ENCODE peak calls at places on chromosomes 5 and 9, in ten cellular contexts. One of them, this sample, is unnamed.

GRCh38 chr5:82367930-82368329 is 89.8 kb upstream of the RPS23 start:
- DNase-seq in tibial nerve: no peak
- DNase-seq in uterus: no peak
- DNase-seq in HFF-Myc: no peak
- DNase-seq in left lung: no peak
- DNase-seq in gastrocnemius medialis: no peak
- DNase-seq in fibroblast of pulmonary artery: no peak
- DNase-seq in heart left ventricle: no peak
- DNase-seq in AG10803: no peak
- DNase-seq in NB4: no peak
- DNase-seq in this sample: no peak

GRCh38 chr5:150640311-150641005 is at the start of gene SYNPO:
- DNase-seq in tibial nerve: peak; percentile 74
- DNase-seq in uterus: peak; percentile 92
- DNase-seq in HFF-Myc: no peak
- DNase-seq in left lung: no peak
- DNase-seq in gastrocnemius medialis: peak; percentile 78
- DNase-seq in fibroblast of pulmonary artery: peak; percentile 99
- DNase-seq in heart left ventricle: peak; percentile 88
- DNase-seq in AG10803: peak; percentile 93
- DNase-seq in NB4: peak; percentile 83
- DNase-seq in this sample: peak; percentile 79

GRCh38 chr5:132464155-132464939 is 26.2 kb downstream of the IRF1 start:
- DNase-seq in tibial nerve: no peak
- DNase-seq in uterus: peak; percentile 13
- DNase-seq in HFF-Myc: no peak
- DNase-seq in left lung: no peak
- DNase-seq in gastrocnemius medialis: no peak
- DNase-seq in fibroblast of pulmonary artery: no peak
- DNase-seq in heart left ventricle: no peak
- DNase-seq in AG10803: peak; percentile 43
- DNase-seq in NB4: peak; percentile 47
- DNase-seq in this sample: no peak

GRCh38 chr9:11190719-11191118 is 577.9 kb upstream of the PTPRD start:
- DNase-seq in tibial nerve: no peak
- DNase-seq in uterus: no peak
- DNase-seq in HFF-Myc: no peak
- DNase-seq in left lung: no peak
- DNase-seq in gastrocnemius medialis: no peak
- DNase-seq in fibroblast of pulmonary artery: no peak
- DNase-seq in heart left ventricle: no peak
- DNase-seq in AG10803: no peak
- DNase-seq in NB4: no peak
- DNase-seq in this sample: no peak

GRCh38 chr9:70947086-70947485 is 174.3 kb downstream of the TRPM3 start:
- DNase-seq in tibial nerve: no peak
- DNase-seq in uterus: no peak
- DNase-seq in HFF-Myc: no peak
- DNase-seq in left lung: no peak
- DNase-seq in gastrocnemius medialis: no peak
- DNase-seq in fibroblast of pulmonary artery: no peak
- DNase-seq in heart left ventricle: no peak
- DNase-seq in AG10803: peak; percentile 20
- DNase-seq in NB4: no peak
- DNase-seq in this sample: no peak

GRCh38 chr9:80509358-80509757 is 937.6 kb downstream of the TLE4 start:
- DNase-seq in tibial nerve: no peak
- DNase-seq in uterus: no peak
- DNase-seq in HFF-Myc: no peak
- DNase-seq in left lung: no peak
- DNase-seq in gastrocnemius medialis: no peak
- DNase-seq in fibroblast of pulmonary artery: no peak
- DNase-seq in heart left ventricle: no peak
- DNase-seq in AG10803: no peak
- DNase-seq in NB4: no peak
- DNase-seq in this sample: no peak

GRCh38 chr9:69412741-69413150 is 87.7 kb downstream of the ENTREP1 start:
- DNase-seq in tibial nerve: no peak
- DNase-seq in uterus: peak; percentile 52
- DNase-seq in HFF-Myc: peak; percentile 31
- DNase-seq in left lung: no peak
- DNase-seq in gastrocnemius medialis: peak; percentile 76
- DNase-seq in fibroblast of pulmonary artery: peak; percentile 77
- DNase-seq in heart left ventricle: peak; percentile 80
- DNase-seq in AG10803: peak; percentile 69
- DNase-seq in NB4: peak; percentile 6
- DNase-seq in this sample: no peak

GRCh38 chr9:2157277-2158105 is 142.3 kb downstream of the SMARCA2 start:
- DNase-seq in tibial nerve: no peak
- DNase-seq in uterus: peak; percentile 34
- DNase-seq in HFF-Myc: peak; percentile 46
- DNase-seq in left lung: peak; percentile 57
- DNase-seq in gastrocnemius medialis: peak; percentile 76
- DNase-seq in fibroblast of pulmonary artery: peak; percentile 58
- DNase-seq in heart left ventricle: peak; percentile 65
- DNase-seq in AG10803: peak; percentile 57
- DNase-seq in NB4: peak; percentile 62
- DNase-seq in this sample: no peak

GRCh38 chr5:139867109-139867508 is 71.5 kb downstream of the PSD2 start:
- DNase-seq in tibial nerve: no peak
- DNase-seq in uterus: no peak
- DNase-seq in HFF-Myc: no peak
- DNase-seq in left lung: no peak
- DNase-seq in gastrocnemius medialis: no peak
- DNase-seq in fibroblast of pulmonary artery: no peak
- DNase-seq in heart left ventricle: no peak
- DNase-seq in AG10803: no peak
- DNase-seq in NB4: no peak
- DNase-seq in this sample: no peak

GRCh38 chr5:171612749-171613148 is 172.9 kb upstream of the SMIM23 start:
- DNase-seq in tibial nerve: no peak
- DNase-seq in uterus: no peak
- DNase-seq in HFF-Myc: no peak
- DNase-seq in left lung: no peak
- DNase-seq in gastrocnemius medialis: no peak
- DNase-seq in fibroblast of pulmonary artery: no peak
- DNase-seq in heart left ventricle: no peak
- DNase-seq in AG10803: no peak
- DNase-seq in NB4: no peak
- DNase-seq in this sample: no peak

GRCh38 chr5:142495561-142495960 is 170.7 kb upstream of the SPRY4 start:
- DNase-seq in tibial nerve: no peak
- DNase-seq in uterus: no peak
- DNase-seq in HFF-Myc: no peak
- DNase-seq in left lung: no peak
- DNase-seq in gastrocnemius medialis: no peak
- DNase-seq in fibroblast of pulmonary artery: no peak
- DNase-seq in heart left ventricle: no peak
- DNase-seq in AG10803: peak; percentile 68
- DNase-seq in NB4: no peak
- DNase-seq in this sample: no peak

GRCh38 chr5:142494119-142494518 is 169.3 kb upstream of the SPRY4 start:
- DNase-seq in tibial nerve: no peak
- DNase-seq in uterus: no peak
- DNase-seq in HFF-Myc: no peak
- DNase-seq in left lung: no peak
- DNase-seq in gastrocnemius medialis: no peak
- DNase-seq in fibroblast of pulmonary artery: no peak
- DNase-seq in heart left ventricle: no peak
- DNase-seq in AG10803: no peak
- DNase-seq in NB4: no peak
- DNase-seq in this sample: no peak

GRCh38 chr5:142491260-142491659 is 166.4 kb upstream of the SPRY4 start:
- DNase-seq in tibial nerve: no peak
- DNase-seq in uterus: no peak
- DNase-seq in HFF-Myc: no peak
- DNase-seq in left lung: no peak
- DNase-seq in gastrocnemius medialis: no peak
- DNase-seq in fibroblast of pulmonary artery: no peak
- DNase-seq in heart left ventricle: no peak
- DNase-seq in AG10803: no peak
- DNase-seq in NB4: no peak
- DNase-seq in this sample: no peak

GRCh38 chr5:142492781-142493281 is 168.0 kb upstream of the SPRY4 start:
- DNase-seq in tibial nerve: peak; percentile 19
- DNase-seq in uterus: no peak
- DNase-seq in HFF-Myc: no peak
- DNase-seq in left lung: no peak
- DNase-seq in gastrocnemius medialis: no peak
- DNase-seq in fibroblast of pulmonary artery: peak; percentile 88
- DNase-seq in heart left ventricle: no peak
- DNase-seq in AG10803: peak; percentile 40
- DNase-seq in NB4: no peak
- DNase-seq in this sample: no peak

GRCh38 chr5:142491679-142492078 is 166.9 kb upstream of the SPRY4 start:
- DNase-seq in tibial nerve: no peak
- DNase-seq in uterus: no peak
- DNase-seq in HFF-Myc: no peak
- DNase-seq in left lung: no peak
- DNase-seq in gastrocnemius medialis: no peak
- DNase-seq in fibroblast of pulmonary artery: no peak
- DNase-seq in heart left ventricle: no peak
- DNase-seq in AG10803: no peak
- DNase-seq in NB4: no peak
- DNase-seq in this sample: no peak
- H3K4me3 ChIP-seq in tibial nerve: no peak overlapping the region
- H3K4me3 ChIP-seq in uterus: no peak overlapping the region
- H3K4me3 ChIP-seq in HFF-Myc: no peak overlapping the region
- H3K4me3 ChIP-seq in left lung: no peak overlapping the region
- H3K4me3 ChIP-seq in gastrocnemius medialis: no peak overlapping the region
- H3K4me3 ChIP-seq in fibroblast of pulmonary artery: no peak overlapping the region
- H3K4me3 ChIP-seq in heart left ventricle: no peak overlapping the region
- H3K4me3 ChIP-seq in AG10803: no peak overlapping the region
- H3K4me3 ChIP-seq in NB4: no peak overlapping the region
- H3K4me3 ChIP-seq in this sample: no peak overlapping the region

GRCh38 chr9:37206121-37206620 is 85.8 kb downstream of the ZCCHC7 start:
- DNase-seq in tibial nerve: no peak
- DNase-seq in uterus: no peak
- DNase-seq in HFF-Myc: no peak
- DNase-seq in left lung: no peak
- DNase-seq in gastrocnemius medialis: no peak
- DNase-seq in fibroblast of pulmonary artery: no peak
- DNase-seq in heart left ventricle: no peak
- DNase-seq in AG10803: no peak
- DNase-seq in NB4: no peak
- DNase-seq in this sample: no peak
- TF ChIP-seq CTCF in tibial nerve: no peak
- TF ChIP-seq CTCF in uterus: no peak
- TF ChIP-seq CTCF in HFF-Myc: no peak
- TF ChIP-seq CTCF in left lung: no peak
- TF ChIP-seq CTCF in gastrocnemius medialis: no peak
- TF ChIP-seq CTCF in fibroblast of pulmonary artery: no peak
- TF ChIP-seq CTCF in heart left ventricle: no peak
- TF ChIP-seq CTCF in AG10803: no peak
- TF ChIP-seq CTCF in NB4: no peak
- TF ChIP-seq CTCF in this sample: no peak

GRCh38 chr9:26054600-26055516 is 376.6 kb upstream of the TUSC1 start:
- DNase-seq in tibial nerve: no peak
- DNase-seq in uterus: no peak
- DNase-seq in HFF-Myc: no peak
- DNase-seq in left lung: no peak
- DNase-seq in gastrocnemius medialis: no peak
- DNase-seq in fibroblast of pulmonary artery: peak; percentile 3
- DNase-seq in heart left ventricle: no peak
- DNase-seq in AG10803: peak; percentile 65
- DNase-seq in NB4: no peak
- DNase-seq in this sample: no peak
- H3K4me3 ChIP-seq in tibial nerve: no peak overlapping the region
- H3K4me3 ChIP-seq in uterus: no peak overlapping the region
- H3K4me3 ChIP-seq in HFF-Myc: no peak overlapping the region
- H3K4me3 ChIP-seq in left lung: no peak overlapping the region
- H3K4me3 ChIP-seq in gastrocnemius medialis: no peak overlapping the region
- H3K4me3 ChIP-seq in fibroblast of pulmonary artery: no peak overlapping the region
- H3K4me3 ChIP-seq in heart left ventricle: no peak overlapping the region
- H3K4me3 ChIP-seq in AG10803: no peak overlapping the region
- H3K4me3 ChIP-seq in NB4: no peak overlapping the region
- H3K4me3 ChIP-seq in this sample: no peak overlapping the region

GRCh38 chr9:121713400-121714070 is 62.1 kb downstream of the DAB2IP start:
- DNase-seq in tibial nerve: no peak
- DNase-seq in uterus: no peak
- DNase-seq in HFF-Myc: no peak
- DNase-seq in left lung: no peak
- DNase-seq in gastrocnemius medialis: no peak
- DNase-seq in fibroblast of pulmonary artery: no peak
- DNase-seq in heart left ventricle: no peak
- DNase-seq in AG10803: no peak
- DNase-seq in NB4: no peak
- DNase-seq in this sample: no peak
- TF ChIP-seq CTCF in tibial nerve: no peak
- TF ChIP-seq CTCF in uterus: no peak
- TF ChIP-seq CTCF in HFF-Myc: no peak
- TF ChIP-seq CTCF in left lung: no peak
- TF ChIP-seq CTCF in gastrocnemius medialis: no peak
- TF ChIP-seq CTCF in fibroblast of pulmonary artery: no peak
- TF ChIP-seq CTCF in heart left ventricle: no peak
- TF ChIP-seq CTCF in AG10803: no peak
- TF ChIP-seq CTCF in NB4: no peak
- TF ChIP-seq CTCF in this sample: no peak

GRCh38 chr5:168314735-168315411 is 23.4 kb downstream of the WWC1 start:
- DNase-seq in tibial nerve: no peak
- DNase-seq in uterus: no peak
- DNase-seq in HFF-Myc: peak; percentile 52
- DNase-seq in left lung: peak; percentile 87
- DNase-seq in gastrocnemius medialis: no peak
- DNase-seq in fibroblast of pulmonary artery: peak; percentile 84
- DNase-seq in heart left ventricle: no peak
- DNase-seq in AG10803: peak; percentile 96
- DNase-seq in NB4: no peak
- DNase-seq in this sample: peak; percentile 94
- H3K4me3 ChIP-seq in tibial nerve: no peak overlapping the region
- H3K4me3 ChIP-seq in uterus: no peak overlapping the region
- H3K4me3 ChIP-seq in HFF-Myc: no peak overlapping the region
- H3K4me3 ChIP-seq in left lung: no peak overlapping the region
- H3K4me3 ChIP-seq in gastrocnemius medialis: no peak overlapping the region
- H3K4me3 ChIP-seq in fibroblast of pulmonary artery: no peak overlapping the region
- H3K4me3 ChIP-seq in heart left ventricle: no peak overlapping the region
- H3K4me3 ChIP-seq in AG10803: no peak overlapping the region
- H3K4me3 ChIP-seq in NB4: no peak overlapping the region
- H3K4me3 ChIP-seq in this sample: no peak overlapping the region

This sample was measured in AG04449.